ENCODE peak calls at places on chromosomes 6 and 20, in four cellular contexts. Y, S, P and F are unnamed samples.

GRCh38 chr20:33242319-33243100 is 6.7 kb downstream of the BPIFA1 start:
- DNase-seq in Y (no peak), S (no peak), P (no peak), F (no peak)

GRCh38 chr6:42374027-42374669 is 77.6 kb downstream of the TRERF1 start:
- DNase-seq in Y (no peak), S (no peak), P (no peak), F (no peak)

GRCh38 chr20:1122388-1123315 is 4.2 kb downstream of the PSMF1 start:
- DNase-seq in Y (no peak), S (peak), P (no peak), F (no peak)

GRCh38 chr6:88164061-88164460 is 2.1 kb downstream of the CNR1 start:
- DNase-seq in Y (no peak), S (no peak), P (no peak), F (no peak)

GRCh38 chr6:152748843-152749242 is 1.8 kb upstream of the VIP start:
- DNase-seq in Y (no peak), S (no peak), P (no peak), F (no peak)

GRCh38 chr6:33213166-33213988 is 5.1 kb downstream of the RING1 start:
- DNase-seq in Y (no peak), S (no peak), P (peak), F (peak)

GRCh38 chr6:107329063-107329462 is 130.3 kb downstream of the PDSS2 start:
- DNase-seq in Y (no peak), S (no peak), P (no peak), F (no peak)

GRCh38 chr6:127391019-127391974 is 47.9 kb upstream of the ECHDC1 start:
- DNase-seq in Y (no peak), S (no peak), P (no peak), F (no peak)

GRCh38 chr6:115485400-115485799 is 575.3 kb downstream of the FRK start:
- DNase-seq in Y (no peak), S (no peak), P (no peak), F (no peak)

GRCh38 chr6:33642897-33643296 is 21.8 kb downstream of the ITPR3 start:
- DNase-seq in Y (no peak), S (no peak), P (no peak), F (peak)

GRCh38 chr6:34630040-34630439 is 66.5 kb downstream of the ILRUN start:
- DNase-seq in Y (no peak), S (peak), P (no peak), F (no peak)

DNA sequence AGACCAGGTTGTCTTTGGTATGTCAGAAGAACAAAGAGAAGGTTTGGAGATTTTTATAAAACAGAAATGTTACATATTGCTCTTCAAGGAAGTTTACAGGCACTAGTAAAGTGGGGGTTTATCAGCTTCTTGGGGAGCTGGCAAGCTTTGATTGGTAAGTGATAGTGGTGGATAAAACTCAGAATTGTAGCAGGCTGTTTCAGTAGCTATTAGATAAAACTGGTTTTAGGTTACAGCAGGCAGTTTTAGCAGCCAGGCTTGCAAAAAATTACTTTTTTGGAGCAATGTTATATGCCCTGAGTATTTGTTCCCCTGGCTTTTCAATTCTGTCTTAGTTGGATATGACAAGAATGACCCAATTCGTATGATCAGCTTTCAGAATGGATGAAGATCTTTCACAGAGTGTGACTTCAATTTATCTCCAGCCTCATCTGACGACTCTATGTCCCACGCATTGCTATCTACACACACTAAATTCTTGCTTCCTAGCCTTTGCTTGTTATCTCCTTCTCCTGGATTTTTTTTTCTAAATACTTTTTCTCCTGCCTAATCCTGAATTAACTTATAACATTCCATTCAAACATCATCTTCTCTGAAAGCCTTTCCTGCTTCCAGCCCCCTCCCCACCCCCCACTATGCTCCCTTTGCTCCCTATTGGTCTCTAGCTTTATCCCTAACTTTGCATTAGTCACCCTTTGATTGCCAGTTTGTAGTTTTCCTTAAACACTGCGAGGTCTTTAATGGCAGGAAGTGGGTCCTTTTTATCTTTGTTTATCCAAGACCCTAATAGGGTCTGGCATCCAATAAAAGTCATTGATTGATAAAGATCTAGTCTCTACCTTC is 1.0 kb upstream of the TOMM34 start:
- DNase-seq in Y (no peak), S (peak), P (no peak), F (no peak)
- TF ChIP-seq RFX5 in Y (no peak), S (no peak), P (no peak), F (no peak)

GRCh38 chr6:4356899-4357659 is 221.7 kb upstream of the ECI2 start:
- DNase-seq in Y (no peak), S (no peak), P (no peak), F (no peak)
- TF ChIP-seq TCF12 in Y (no peak), S (no peak), P (no peak), F (no peak)

DNA sequence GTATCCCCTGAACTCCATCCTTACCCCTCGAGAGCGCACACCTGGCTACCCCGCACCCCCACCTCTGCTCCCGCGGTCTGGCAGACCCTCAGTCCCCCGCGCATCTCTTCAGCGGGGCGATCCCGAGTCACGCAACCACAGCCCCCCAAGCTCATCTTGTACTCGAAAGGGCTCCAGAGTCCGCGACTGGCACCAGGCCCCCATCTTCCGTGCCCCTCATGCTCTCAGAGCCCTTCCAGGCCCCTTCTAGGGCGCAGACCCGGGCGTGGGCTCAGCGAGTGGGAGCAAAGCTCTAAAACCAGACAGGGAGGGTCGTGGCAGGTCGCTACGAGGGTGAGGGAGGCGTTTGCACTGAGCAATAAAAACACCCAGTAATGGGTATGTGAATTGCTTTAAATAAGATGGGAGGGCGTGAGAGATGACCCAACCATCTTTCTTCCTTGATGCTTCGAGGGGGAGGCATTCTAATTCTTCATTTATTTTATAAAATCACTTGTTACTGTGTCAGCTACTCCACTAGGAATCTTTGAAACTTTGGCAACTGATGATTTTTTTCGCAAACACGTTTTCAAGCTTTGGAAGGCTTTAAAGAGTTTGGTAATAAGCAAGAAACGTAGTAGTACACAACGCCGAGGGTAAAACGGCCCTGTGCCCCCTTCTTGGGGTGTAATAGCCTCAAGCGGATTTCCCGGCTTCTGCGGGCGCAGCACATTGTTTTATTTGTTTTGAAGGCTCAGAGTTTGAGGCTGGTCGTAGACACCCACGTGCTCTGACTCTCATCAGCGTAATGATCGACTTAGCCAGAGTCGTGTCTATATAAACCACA is 42.6 kb upstream of the SUPT3H start:
- DNase-seq in Y (no peak), S (no peak), P (no peak), F (peak)
- TF ChIP-seq RFX5 in Y (no peak), S (no peak), P (no peak), F (no peak)

DNA sequence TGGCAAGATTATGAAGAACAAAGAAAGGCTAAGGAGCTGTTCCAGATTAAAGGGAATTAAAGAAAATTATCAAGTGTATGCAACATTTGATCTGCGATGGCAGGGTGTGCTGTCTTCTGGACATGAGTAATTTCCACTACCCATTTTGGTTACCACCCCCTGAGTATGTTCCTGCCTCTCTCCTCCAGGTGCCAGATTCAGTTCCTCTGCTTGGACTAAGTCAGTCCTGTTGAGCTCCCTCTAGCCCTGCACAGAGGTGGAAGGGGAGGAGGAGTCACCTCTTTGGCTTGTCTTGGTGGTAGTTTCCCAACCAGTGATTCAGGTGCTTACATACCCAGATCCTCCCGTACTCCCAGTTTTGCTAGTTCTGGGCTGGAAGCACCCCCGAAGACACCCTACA is 22.2 kb upstream of the SNRPB2 start:
- DNase-seq in Y (no peak), S (no peak), P (no peak), F (no peak)
- TF ChIP-seq TCF12 in Y (no peak), S (no peak), P (no peak), F (no peak)